ENCODE peak calls at places on chromosomes 1 and 21, in nine cellular contexts. Q is heart right ventricle, L is amniotic stem cell, V is KBM-7, U is cerebellar cortex, N is SW480, I is aorta, X is anterior cingulate cortex, R is nephron progenitor cell. C is an unnamed sample.

GRCh38 chr21:42466700-42467612 is 29.1 kb downstream of the RSPH1 start:
- DNase-seq in Q (no peak), L (no peak), V (peak), U (peak), N (peak), I (no peak), X (no peak), R (no peak), C (no peak)

GRCh38 chr1:59323879-59324278 is 27.0 kb downstream of the FGGY start:
- DNase-seq in Q (no peak), L (no peak), V (no peak), U (no peak), N (no peak), I (no peak), X (no peak), R (no peak), C (no peak)

GRCh38 chr1:65044411-65044810 is 78.1 kb upstream of the JAK1 start:
- DNase-seq in Q (no peak), L (no peak), V (no peak), U (no peak), N (no peak), I (no peak), X (no peak), R (no peak), C (no peak)

GRCh38 chr1:145956776-145957442 is 908 bp downstream of the LIX1L start:
- DNase-seq in Q (no peak), L (no peak), V (no peak), U (peak), N (peak), I (no peak), X (no peak), R (no peak), C (no peak)

GRCh38 chr1:190479028-190479427 is 1.4 kb upstream of the BRINP3 start:
- DNase-seq in Q (no peak), L (no peak), V (no peak), U (peak), N (no peak), I (no peak), X (no peak), R (no peak), C (peak)

GRCh38 chr1:15035236-15035635 is 118.3 kb upstream of the TMEM51 start:
- DNase-seq in Q (no peak), L (no peak), V (no peak), U (no peak), N (no peak), I (no peak), X (no peak), R (no peak), C (no peak)

GRCh38 chr1:247376659-247377058 is 39.3 kb upstream of the NLRP3 start:
- DNase-seq in Q (no peak), L (no peak), V (no peak), U (no peak), N (no peak), I (no peak), X (no peak), R (no peak), C (no peak)

GRCh38 chr1:25487628-25488027 is 55.8 kb upstream of the LDLRAP1 start:
- DNase-seq in Q (no peak), L (no peak), V (peak), U (no peak), N (no peak), I (no peak), X (no peak), R (no peak), C (no peak)

GRCh38 chr21:36572091-36572490 is 92.2 kb upstream of the CLDN14 start:
- DNase-seq in Q (no peak), L (no peak), V (no peak), U (no peak), N (no peak), I (no peak), X (no peak), R (no peak), C (no peak)

GRCh38 chr1:156534424-156535060 is 34.0 kb upstream of the MEF2D start:
- DNase-seq in Q (no peak), L (no peak), V (no peak), U (no peak), N (no peak), I (no peak), X (no peak), R (no peak), C (no peak)

GRCh38 chr21:34550400-34550799 is 38.4 kb upstream of the KCNE1 start:
- DNase-seq in Q (no peak), L (no peak), V (no peak), U (no peak), N (no peak), I (no peak), X (no peak), R (no peak), C (no peak)

GRCh38 chr1:85199667-85200366 is 999 bp downstream of the SYDE2 start:
- DNase-seq in Q (no peak), L (no peak), V (no peak), U (no peak), N (no peak), I (no peak), X (no peak), R (no peak), C (no peak)

GRCh38 chr1:2158272-2158671 is 36.3 kb downstream of the FAAP20 start:
- DNase-seq in Q (no peak), L (no peak), V (no peak), U (no peak), N (no peak), I (no peak), X (no peak), R (no peak), C (no peak)

GRCh38 chr1:27689423-27690173 is 17.6 kb upstream of the IFI6 start:
- DNase-seq in Q (no peak), L (no peak), V (no peak), U (no peak), N (peak), I (no peak), X (no peak), R (no peak), C (no peak)

GRCh38 chr1:181028241-181029014 is 5.4 kb upstream of the MR1 start:
- DNase-seq in Q (no peak), L (no peak), V (no peak), U (no peak), N (no peak), I (no peak), X (no peak), R (no peak), C (no peak)

GRCh38 chr1:204335085-204335484 is 24.6 kb downstream of the PLEKHA6 start:
- DNase-seq in Q (no peak), L (no peak), V (no peak), U (no peak), N (no peak), I (no peak), X (no peak), R (no peak), C (no peak)

GRCh38 chr1:83959824-83960441 is 39.0 kb downstream of the TTLL7 start:
- DNase-seq in Q (no peak), L (no peak), V (no peak), U (no peak), N (no peak), I (no peak), X (no peak), R (no peak), C (no peak)

GRCh38 chr21:17819878-17820232 is 699 bp upstream of the C21orf91 start:
- DNase-seq in Q (no peak), L (no peak), V (peak), U (no peak), N (no peak), I (no peak), X (peak), R (no peak), C (no peak)

GRCh38 chr1:31639543-31639942 is 5.1 kb downstream of the PEF1 start:
- DNase-seq in Q (no peak), L (no peak), V (no peak), U (no peak), N (no peak), I (no peak), X (no peak), R (no peak), C (no peak)

GRCh38 chr21:41369915-41370839 is 8.3 kb downstream of the MX2 start:
- DNase-seq in Q (peak), L (no peak), V (no peak), U (no peak), N (no peak), I (peak), X (no peak), R (no peak), C (no peak)

GRCh38 chr1:47533176-47534039 is 95.6 kb downstream of the FOXD2 start:
- DNase-seq in Q (peak), L (peak), V (peak), U (no peak), N (peak), I (peak), X (peak), R (peak), C (no peak)

GRCh38 chr1:212110617-212111016 is 75.1 kb downstream of the DTL start:
- DNase-seq in Q (no peak), L (no peak), V (no peak), U (peak), N (no peak), I (no peak), X (no peak), R (no peak), C (no peak)

GRCh38 chr21:45029298-45029967 is 44.9 kb upstream of the ADARB1 start:
- DNase-seq in Q (peak), L (no peak), V (no peak), U (peak), N (no peak), I (peak), X (no peak), R (peak), C (no peak)

GRCh38 chr1:241917487-241917886 is 40.1 kb upstream of the BECN2 start:
- DNase-seq in Q (no peak), L (no peak), V (no peak), U (no peak), N (no peak), I (peak), X (no peak), R (no peak), C (no peak)

GRCh38 chr1:16013908-16014258 is 4.0 kb downstream of the HSPB7 start:
- DNase-seq in Q (no peak), L (no peak), V (no peak), U (no peak), N (no peak), I (no peak), X (no peak), R (no peak), C (no peak)

GRCh38 chr1:147821883-147822282 is 61.5 kb upstream of the GJA5 start:
- DNase-seq in Q (no peak), L (no peak), V (no peak), U (no peak), N (no peak), I (no peak), X (no peak), R (no peak), C (no peak)

C was measured in dorsolateral prefrontal cortex.